ENCODE peak calls at places on chromosomes 1 and 21, in six cellular contexts. One of them, this sample, is unnamed.

GRCh38 chr1:165763442-165763841 is 5.2 kb downstream of the TMCO1 start:
- DNase-seq in sigmoid colon: no peak
- DNase-seq in H9: no peak
- DNase-seq in body of pancreas: no peak
- DNase-seq in brain microvascular endothelial cell: no peak
- DNase-seq in AG04450: no peak
- DNase-seq in this sample: no peak

GRCh38 chr1:144101397-144102050 is 129.7 kb upstream of the FAM72C start:
- DNase-seq in AG04450: no peak
- DNase-seq in body of pancreas: peak; percentile 34
- DNase-seq in sigmoid colon: peak; percentile 77
- DNase-seq in brain microvascular endothelial cell: no peak
- DNase-seq in H9: peak; percentile 36
- DNase-seq in this sample: no peak

GRCh38 chr1:26677306-26678115 is 18.3 kb upstream of the ARID1A start:
- DNase-seq in brain microvascular endothelial cell: peak; percentile 34
- DNase-seq in body of pancreas: peak; percentile 97
- DNase-seq in H9: peak; percentile 86
- DNase-seq in sigmoid colon: peak; percentile 91
- DNase-seq in AG04450: no peak
- DNase-seq in this sample: peak; percentile 92

GRCh38 chr1:57848406-57848805 is 424.5 kb upstream of the DAB1 start:
- DNase-seq in sigmoid colon: no peak
- DNase-seq in AG04450: no peak
- DNase-seq in H9: no peak
- DNase-seq in body of pancreas: no peak
- DNase-seq in brain microvascular endothelial cell: peak; percentile 40
- DNase-seq in this sample: peak; percentile 71

GRCh38 chr1:159612211-159612885 is 24.7 kb downstream of the APCS start:
- DNase-seq in H9: no peak
- DNase-seq in body of pancreas: no peak
- DNase-seq in sigmoid colon: no peak
- DNase-seq in brain microvascular endothelial cell: no peak
- DNase-seq in AG04450: no peak
- DNase-seq in this sample: no peak

GRCh38 chr1:6098303-6099215 is 52.9 kb downstream of the KCNAB2 start:
- DNase-seq in H9: no peak
- DNase-seq in body of pancreas: peak; percentile 14
- DNase-seq in sigmoid colon: peak; percentile 70
- DNase-seq in brain microvascular endothelial cell: no peak
- DNase-seq in AG04450: no peak
- DNase-seq in this sample: no peak

GRCh38 chr1:220702733-220703704 is 12.9 kb downstream of the C1orf115 start:
- DNase-seq in sigmoid colon: no peak
- DNase-seq in H9: no peak
- DNase-seq in body of pancreas: no peak
- DNase-seq in AG04450: no peak
- DNase-seq in brain microvascular endothelial cell: no peak
- DNase-seq in this sample: no peak

GRCh38 chr1:54265126-54265525 is 65.2 kb downstream of the MRPL37 start:
- DNase-seq in sigmoid colon: no peak
- DNase-seq in H9: no peak
- DNase-seq in brain microvascular endothelial cell: no peak
- DNase-seq in AG04450: no peak
- DNase-seq in body of pancreas: no peak
- DNase-seq in this sample: no peak

GRCh38 chr21:37551406-37552355 is 185.1 kb downstream of the DYRK1A start:
- DNase-seq in AG04450: no peak
- DNase-seq in H9: no peak
- DNase-seq in sigmoid colon: peak; percentile 76
- DNase-seq in brain microvascular endothelial cell: peak; percentile 5
- DNase-seq in body of pancreas: peak; percentile 35
- DNase-seq in this sample: no peak

GRCh38 chr1:57019240-57019805 is 53.5 kb upstream of the C8B start:
- DNase-seq in body of pancreas: no peak
- DNase-seq in sigmoid colon: no peak
- DNase-seq in AG04450: no peak
- DNase-seq in H9: no peak
- DNase-seq in brain microvascular endothelial cell: no peak
- DNase-seq in this sample: no peak

GRCh38 chr1:28577738-28578536 is 14.1 kb upstream of the RAB42 start:
- DNase-seq in body of pancreas: no peak
- DNase-seq in H9: no peak
- DNase-seq in AG04450: no peak
- DNase-seq in brain microvascular endothelial cell: no peak
- DNase-seq in sigmoid colon: no peak
- DNase-seq in this sample: no peak

GRCh38 chr1:210360852-210361477 is 32.3 kb downstream of the HHAT start:
- DNase-seq in AG04450: peak; percentile 44
- DNase-seq in body of pancreas: no peak
- DNase-seq in H9: no peak
- DNase-seq in brain microvascular endothelial cell: peak; percentile 37
- DNase-seq in sigmoid colon: no peak
- DNase-seq in this sample: peak; percentile 53

GRCh38 chr1:29632436-29633270 is 396.3 kb downstream of the PTPRU start:
- DNase-seq in brain microvascular endothelial cell: no peak
- DNase-seq in AG04450: no peak
- DNase-seq in sigmoid colon: no peak
- DNase-seq in body of pancreas: no peak
- DNase-seq in H9: peak; percentile 20
- DNase-seq in this sample: no peak

GRCh38 chr1:245645406-245645805 is 490.6 kb downstream of the KIF26B start:
- DNase-seq in AG04450: no peak
- DNase-seq in body of pancreas: no peak
- DNase-seq in brain microvascular endothelial cell: no peak
- DNase-seq in sigmoid colon: no peak
- DNase-seq in H9: no peak
- DNase-seq in this sample: no peak

GRCh38 chr1:25017436-25018109 is 87.5 kb upstream of the RUNX3 start:
- DNase-seq in H9: peak; percentile 46
- DNase-seq in sigmoid colon: no peak
- DNase-seq in body of pancreas: no peak
- DNase-seq in AG04450: no peak
- DNase-seq in brain microvascular endothelial cell: peak; percentile 74
- DNase-seq in this sample: no peak

GRCh38 chr21:43676391-43676790 is 17.0 kb downstream of the RRP1B start:
- DNase-seq in AG04450: no peak
- DNase-seq in brain microvascular endothelial cell: no peak
- DNase-seq in body of pancreas: no peak
- DNase-seq in H9: no peak
- DNase-seq in sigmoid colon: no peak
- DNase-seq in this sample: no peak

GRCh38 chr1:93758842-93759515 is 77.3 kb upstream of the BCAR3 start:
- DNase-seq in AG04450: no peak
- DNase-seq in brain microvascular endothelial cell: peak; percentile 61
- DNase-seq in body of pancreas: no peak
- DNase-seq in H9: no peak
- DNase-seq in sigmoid colon: no peak
- DNase-seq in this sample: no peak

GRCh38 chr21:23799376-23799775 is 1807.9 kb downstream of the MRPL39 start:
- DNase-seq in body of pancreas: no peak
- DNase-seq in brain microvascular endothelial cell: no peak
- DNase-seq in H9: no peak
- DNase-seq in sigmoid colon: no peak
- DNase-seq in AG04450: no peak
- DNase-seq in this sample: no peak

GRCh38 chr1:14970799-14971141 is 182.8 kb upstream of the TMEM51 start:
- DNase-seq in sigmoid colon: no peak
- DNase-seq in body of pancreas: no peak
- DNase-seq in brain microvascular endothelial cell: no peak
- DNase-seq in AG04450: no peak
- DNase-seq in H9: no peak
- DNase-seq in this sample: no peak

GRCh38 chr1:186102559-186103148 is 272.4 kb downstream of the TPR start:
- DNase-seq in body of pancreas: no peak
- DNase-seq in sigmoid colon: no peak
- DNase-seq in brain microvascular endothelial cell: peak; percentile 92
- DNase-seq in AG04450: peak; percentile 44
- DNase-seq in H9: no peak
- DNase-seq in this sample: peak; percentile 57

GRCh38 chr1:233386336-233386735 is 58.8 kb downstream of the MAP3K21 start:
- DNase-seq in AG04450: no peak
- DNase-seq in sigmoid colon: no peak
- DNase-seq in brain microvascular endothelial cell: no peak
- DNase-seq in body of pancreas: peak; percentile 51
- DNase-seq in H9: no peak
- DNase-seq in this sample: peak; percentile 63

GRCh38 chr1:211145944-211146343 is 12.0 kb upstream of the KCNH1 start:
- DNase-seq in AG04450: no peak
- DNase-seq in H9: no peak
- DNase-seq in sigmoid colon: no peak
- DNase-seq in brain microvascular endothelial cell: no peak
- DNase-seq in body of pancreas: peak; percentile 17
- DNase-seq in this sample: peak; percentile 29

GRCh38 chr1:50106095-50106761 is 2.5 kb upstream of the ELAVL4 start:
- DNase-seq in sigmoid colon: no peak
- DNase-seq in brain microvascular endothelial cell: no peak
- DNase-seq in H9: no peak
- DNase-seq in AG04450: no peak
- DNase-seq in body of pancreas: peak; percentile 16
- DNase-seq in this sample: no peak

GRCh38 chr1:87121732-87122163 is 206.9 kb upstream of the LMO4 start:
- DNase-seq in H9: no peak
- DNase-seq in sigmoid colon: no peak
- DNase-seq in AG04450: no peak
- DNase-seq in brain microvascular endothelial cell: no peak
- DNase-seq in body of pancreas: no peak
- DNase-seq in this sample: no peak

GRCh38 chr1:109801791-109802135 is 38.0 kb upstream of the EPS8L3 start:
- DNase-seq in sigmoid colon: no peak
- DNase-seq in brain microvascular endothelial cell: no peak
- DNase-seq in H9: peak; percentile 14
- DNase-seq in body of pancreas: no peak
- DNase-seq in AG04450: no peak
- DNase-seq in this sample: no peak

GRCh38 chr1:7341145-7341900 is 429.8 kb upstream of the VAMP3 start:
- DNase-seq in brain microvascular endothelial cell: peak; percentile 71
- DNase-seq in body of pancreas: no peak
- DNase-seq in sigmoid colon: no peak
- DNase-seq in AG04450: no peak
- DNase-seq in H9: no peak
- DNase-seq in this sample: no peak

GRCh38 chr1:241802849-241803248 is 45.2 kb upstream of the EXO1 start:
- DNase-seq in brain microvascular endothelial cell: no peak
- DNase-seq in sigmoid colon: no peak
- DNase-seq in AG04450: no peak
- DNase-seq in H9: no peak
- DNase-seq in body of pancreas: no peak
- DNase-seq in this sample: peak; percentile 49

GRCh38 chr1:100187912-100188311 is 9.9 kb upstream of the LRRC39 start:
- DNase-seq in H9: no peak
- DNase-seq in body of pancreas: peak; percentile 41
- DNase-seq in AG04450: no peak
- DNase-seq in brain microvascular endothelial cell: no peak
- DNase-seq in sigmoid colon: peak; percentile 81
- DNase-seq in this sample: peak; percentile 5

GRCh38 chr21:39612233-39613028 is at the start of gene B3GALT5:
- DNase-seq in body of pancreas: peak; percentile 50
- DNase-seq in AG04450: no peak
- DNase-seq in brain microvascular endothelial cell: no peak
- DNase-seq in H9: peak; percentile 77
- DNase-seq in sigmoid colon: no peak
- DNase-seq in this sample: no peak

GRCh38 chr1:17511188-17511587 is 28.3 kb upstream of the ARHGEF10L start:
- DNase-seq in sigmoid colon: no peak
- DNase-seq in brain microvascular endothelial cell: no peak
- DNase-seq in body of pancreas: no peak
- DNase-seq in AG04450: no peak
- DNase-seq in H9: no peak
- DNase-seq in this sample: no peak
- H3K27me3 ChIP-seq in sigmoid colon: no peaks in the 10 kb centered on the region
- H3K27me3 ChIP-seq in brain microvascular endothelial cell: no peaks in the 10 kb centered on the region
- H3K27me3 ChIP-seq in body of pancreas: no peaks in the 10 kb centered on the region
- H3K27me3 ChIP-seq in AG04450: peaks cover 21% of the 10 kb centered on the region
- H3K27me3 ChIP-seq in H9: no peaks in the 10 kb centered on the region
- H3K27me3 ChIP-seq in this sample: no peaks in the 10 kb centered on the region

GRCh38 chr1:221856188-221857093 is 114.6 kb upstream of the DUSP10 start:
- DNase-seq in sigmoid colon: no peak
- DNase-seq in brain microvascular endothelial cell: peak; percentile 14
- DNase-seq in body of pancreas: no peak
- DNase-seq in H9: no peak
- DNase-seq in AG04450: peak; percentile 26
- DNase-seq in this sample: peak; percentile 94
- TF ChIP-seq CTCF in sigmoid colon: no peak
- TF ChIP-seq CTCF in brain microvascular endothelial cell: no peak
- TF ChIP-seq CTCF in body of pancreas: no peak
- TF ChIP-seq CTCF in H9: no peak
- TF ChIP-seq CTCF in AG04450: no peak
- TF ChIP-seq CTCF in this sample: no peak

GRCh38 chr21:44895859-44896258 is 22.4 kb upstream of the PTTG1IP start:
- DNase-seq in AG04450: no peak
- DNase-seq in sigmoid colon: no peak
- DNase-seq in body of pancreas: no peak
- DNase-seq in brain microvascular endothelial cell: no peak
- DNase-seq in H9: no peak
- DNase-seq in this sample: no peak

GRCh38 chr21:44894687-44895302 is 21.3 kb upstream of the PTTG1IP start:
- DNase-seq in AG04450: no peak
- DNase-seq in sigmoid colon: no peak
- DNase-seq in brain microvascular endothelial cell: no peak
- DNase-seq in H9: no peak
- DNase-seq in body of pancreas: no peak
- DNase-seq in this sample: no peak

GRCh38 chr21:44892536-44893277 is 19.2 kb upstream of the PTTG1IP start:
- DNase-seq in H9: peak; percentile 72
- DNase-seq in brain microvascular endothelial cell: peak; percentile 34
- DNase-seq in sigmoid colon: no peak
- DNase-seq in body of pancreas: peak; percentile 60
- DNase-seq in AG04450: no peak
- DNase-seq in this sample: no peak

GRCh38 chr21:44893278-44893556 is 19.7 kb upstream of the PTTG1IP start:
- DNase-seq in AG04450: no peak
- DNase-seq in H9: no peak
- DNase-seq in brain microvascular endothelial cell: no peak
- DNase-seq in body of pancreas: no peak
- DNase-seq in sigmoid colon: no peak
- DNase-seq in this sample: no peak

GRCh38 chr21:44893948-44894656 is 20.6 kb upstream of the PTTG1IP start:
- DNase-seq in body of pancreas: no peak
- DNase-seq in brain microvascular endothelial cell: no peak
- DNase-seq in sigmoid colon: no peak
- DNase-seq in H9: no peak
- DNase-seq in AG04450: no peak
- DNase-seq in this sample: no peak
- H3K27me3 ChIP-seq in body of pancreas: no peaks in the 10 kb centered on the region
- H3K27me3 ChIP-seq in brain microvascular endothelial cell: peaks cover 64% of the 10 kb centered on the region
- H3K27me3 ChIP-seq in sigmoid colon: no peaks in the 10 kb centered on the region
- H3K27me3 ChIP-seq in H9: no peaks in the 10 kb centered on the region
- H3K27me3 ChIP-seq in AG04450: peaks cover 55% of the 10 kb centered on the region
- H3K27me3 ChIP-seq in this sample: peaks cover 2% of the 10 kb centered on the region

DNA sequence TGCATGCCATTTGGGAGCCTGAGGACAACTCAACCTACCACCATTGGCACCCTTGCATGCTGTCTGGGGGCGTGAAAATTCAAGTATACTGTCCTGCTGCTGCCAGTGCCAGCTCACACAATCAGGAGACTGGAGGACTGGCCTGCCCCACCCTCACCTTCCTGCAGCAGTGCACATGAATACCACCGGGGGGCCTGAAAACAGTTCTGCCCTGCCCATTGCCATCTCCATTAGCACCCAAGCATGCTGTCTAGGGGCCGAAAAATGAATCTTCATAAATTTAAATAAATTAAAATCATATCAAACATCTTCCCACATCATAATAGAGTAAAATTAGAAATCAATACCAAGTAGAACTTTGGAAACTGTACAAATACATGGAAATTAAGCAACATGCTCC is 322.1 kb upstream of the TMPRSS15 start:
- DNase-seq in sigmoid colon: no peak
- DNase-seq in AG04450: no peak
- DNase-seq in body of pancreas: no peak
- DNase-seq in brain microvascular endothelial cell: no peak
- DNase-seq in H9: peak; percentile 40
- DNase-seq in this sample: no peak
- TF ChIP-seq CTCF in sigmoid colon: no peak
- TF ChIP-seq CTCF in AG04450: no peak
- TF ChIP-seq CTCF in body of pancreas: no peak
- TF ChIP-seq CTCF in brain microvascular endothelial cell: peak; percentile 50
- TF ChIP-seq CTCF in H9: peak; percentile 44
- TF ChIP-seq CTCF in this sample: no peak